ENCODE peak calls at places on chromosomes 7 and 10, in eight cellular contexts. M, C, B, Y, T, G, V and H are unnamed samples.

GRCh38 chr7:131945313-131945831 is 388.9 kb upstream of the PODXL start:
- DNase-seq in M (peak; percentile 67), C (peak; percentile 67), B (peak; percentile 95), Y (peak; percentile 40), T (peak; percentile 12), G (peak; percentile 84), V (peak; percentile 69), H (peak; percentile 92)

GRCh38 chr10:63236113-63236935 is 103.2 kb downstream of the NRBF2 start:
- DNase-seq in M (peak; percentile 100), C (peak; percentile 64), B (no peak), Y (peak; percentile 95), T (peak; percentile 85), G (peak; percentile 69), V (peak; percentile 93), H (no peak)

GRCh38 chr10:120979435-120980315 is 128.5 kb downstream of the WDR11 start:
- DNase-seq in M (no peak), C (peak; percentile 10), B (peak; percentile 92), Y (peak; percentile 2), T (peak; percentile 35), G (peak; percentile 91), V (peak; percentile 10), H (peak; percentile 75)

GRCh38 chr7:150756858-150757257 is 19.6 kb downstream of the GIMAP5 start:
- DNase-seq in M (peak; percentile 25), C (peak; percentile 49), B (peak; percentile 32), Y (no peak), T (no peak), G (no peak), V (peak; percentile 20), H (peak; percentile 36)

GRCh38 chr7:158617737-158618128 is 30.1 kb upstream of the PTPRN2 start:
- DNase-seq in M (no peak), C (no peak), B (peak; percentile 88), Y (peak; percentile 83), T (no peak), G (no peak), V (peak; percentile 7), H (no peak)

GRCh38 chr7:39948375-39948774 is 1.7 kb upstream of the CDK13 start:
- DNase-seq in M (no peak), C (no peak), B (no peak), Y (peak; percentile 15), T (no peak), G (peak; percentile 7), V (peak; percentile 54), H (no peak)

GRCh38 chr10:110818311-110819257 is 53.1 kb upstream of the PDCD4 start:
- DNase-seq in M (peak; percentile 60), C (no peak), B (no peak), Y (no peak), T (no peak), G (no peak), V (no peak), H (no peak)

GRCh38 chr7:96248405-96248804 is 73.5 kb downstream of the SLC25A13 start:
- DNase-seq in M (no peak), C (no peak), B (no peak), Y (no peak), T (no peak), G (no peak), V (no peak), H (no peak)

GRCh38 chr7:107966701-107967100 is 36.3 kb downstream of the LAMB1 start:
- DNase-seq in M (peak; percentile 89), C (no peak), B (peak; percentile 48), Y (peak; percentile 96), T (peak; percentile 85), G (peak; percentile 73), V (peak; percentile 92), H (peak; percentile 64)

GRCh38 chr7:92567460-92567859 is 22.7 kb downstream of the FAM133B start:
- DNase-seq in M (peak; percentile 35), C (no peak), B (no peak), Y (peak; percentile 14), T (peak; percentile 91), G (no peak), V (peak; percentile 30), H (no peak)

GRCh38 chr10:6350609-6351008 is 147.9 kb downstream of the PFKFB3 start:
- DNase-seq in M (no peak), C (no peak), B (no peak), Y (no peak), T (no peak), G (no peak), V (no peak), H (no peak)

GRCh38 chr10:114629083-114629823 is 28.8 kb downstream of the ABLIM1 start:
- DNase-seq in M (no peak), C (no peak), B (no peak), Y (no peak), T (no peak), G (no peak), V (no peak), H (no peak)

GRCh38 chr10:114629824-114630430 is 28.1 kb downstream of the ABLIM1 start:
- DNase-seq in M (peak; percentile 27), C (no peak), B (no peak), Y (peak; percentile 38), T (no peak), G (no peak), V (no peak), H (no peak)

GRCh38 chr10:114632869-114633715 is 25.0 kb downstream of the ABLIM1 start:
- DNase-seq in M (peak; percentile 81), C (no peak), B (no peak), Y (peak; percentile 98), T (peak; percentile 54), G (peak; percentile 88), V (peak; percentile 92), H (peak; percentile 25)

GRCh38 chr10:114631090-114631677 is 26.9 kb downstream of the ABLIM1 start:
- DNase-seq in M (no peak), C (no peak), B (no peak), Y (no peak), T (no peak), G (no peak), V (no peak), H (no peak)

GRCh38 chr10:114631678-114632417 is 26.2 kb downstream of the ABLIM1 start:
- DNase-seq in M (no peak), C (no peak), B (peak; percentile 77), Y (peak; percentile 45), T (no peak), G (peak; percentile 85), V (peak; percentile 69), H (peak; percentile 82)
- TF ChIP-seq EZH2 in M (no peak), C (no peak), B (no peak), Y (no peak), T (no peak), G (no peak), V (no peak), H (peak; percentile 58)

GRCh38 chr7:11373546-11374142 is 400.0 kb downstream of the PHF14 start:
- DNase-seq in M (peak; percentile 54), C (peak; percentile 52), B (peak; percentile 62), Y (peak; percentile 10), T (peak; percentile 3), G (peak; percentile 26), V (peak; percentile 37), H (peak; percentile 37)

GRCh38 chr7:11374629-11375028 is 401.0 kb downstream of the PHF14 start:
- DNase-seq in M (no peak), C (no peak), B (no peak), Y (no peak), T (no peak), G (no peak), V (no peak), H (no peak)

GRCh38 chr7:11379641-11380040 is 406.0 kb downstream of the PHF14 start:
- DNase-seq in M (no peak), C (no peak), B (no peak), Y (no peak), T (no peak), G (no peak), V (no peak), H (no peak)

DNA sequence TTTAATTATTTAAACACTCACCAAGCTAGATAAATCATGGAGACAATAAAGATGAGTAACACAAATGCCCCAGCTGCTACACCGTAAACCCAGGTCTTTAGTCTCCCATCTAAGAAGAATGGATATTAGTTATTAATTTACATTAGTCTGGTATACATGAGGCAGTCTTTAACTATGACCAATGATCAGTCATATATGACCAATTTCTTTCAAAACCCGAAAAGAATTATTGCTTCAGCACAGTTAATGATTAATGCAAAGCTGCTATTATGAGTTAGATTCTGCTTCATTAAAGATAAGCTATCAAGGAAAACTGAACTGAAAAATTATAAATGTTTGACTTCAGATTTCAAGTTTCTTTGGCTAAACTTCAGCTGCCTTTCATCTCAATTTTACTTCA is 402.9 kb downstream of the PHF14 start:
- DNase-seq in M (no peak), C (no peak), B (no peak), Y (no peak), T (no peak), G (no peak), V (no peak), H (no peak)
- H3K4me2 ChIP-seq in M (no peak overlapping the region), C (no peak overlapping the region), B (no peak overlapping the region), Y (no peak overlapping the region), T (no peak overlapping the region), G (no peak overlapping the region), V (no peak overlapping the region), H (no peak overlapping the region)

GRCh38 chr7:77415474-77415821 is 701 bp downstream of the GSAP start:
- DNase-seq in M (no peak), C (no peak), B (peak; percentile 43), Y (no peak), T (no peak), G (peak; percentile 28), V (peak; percentile 39), H (peak; percentile 42)

GRCh38 chr7:77417801-77418200 is 1.7 kb upstream of the GSAP start:
- DNase-seq in M (no peak), C (no peak), B (no peak), Y (no peak), T (no peak), G (no peak), V (no peak), H (no peak)

GRCh38 chr7:77419102-77419501 is 3.0 kb upstream of the GSAP start:
- DNase-seq in M (no peak), C (no peak), B (no peak), Y (no peak), T (no peak), G (no peak), V (no peak), H (no peak)

GRCh38 chr7:77415822-77416620 is at the start of gene GSAP:
- DNase-seq in M (peak; percentile 64), C (peak; percentile 80), B (peak; percentile 74), Y (peak; percentile 36), T (peak; percentile 61), G (peak; percentile 76), V (peak; percentile 70), H (peak; percentile 61)

DNA sequence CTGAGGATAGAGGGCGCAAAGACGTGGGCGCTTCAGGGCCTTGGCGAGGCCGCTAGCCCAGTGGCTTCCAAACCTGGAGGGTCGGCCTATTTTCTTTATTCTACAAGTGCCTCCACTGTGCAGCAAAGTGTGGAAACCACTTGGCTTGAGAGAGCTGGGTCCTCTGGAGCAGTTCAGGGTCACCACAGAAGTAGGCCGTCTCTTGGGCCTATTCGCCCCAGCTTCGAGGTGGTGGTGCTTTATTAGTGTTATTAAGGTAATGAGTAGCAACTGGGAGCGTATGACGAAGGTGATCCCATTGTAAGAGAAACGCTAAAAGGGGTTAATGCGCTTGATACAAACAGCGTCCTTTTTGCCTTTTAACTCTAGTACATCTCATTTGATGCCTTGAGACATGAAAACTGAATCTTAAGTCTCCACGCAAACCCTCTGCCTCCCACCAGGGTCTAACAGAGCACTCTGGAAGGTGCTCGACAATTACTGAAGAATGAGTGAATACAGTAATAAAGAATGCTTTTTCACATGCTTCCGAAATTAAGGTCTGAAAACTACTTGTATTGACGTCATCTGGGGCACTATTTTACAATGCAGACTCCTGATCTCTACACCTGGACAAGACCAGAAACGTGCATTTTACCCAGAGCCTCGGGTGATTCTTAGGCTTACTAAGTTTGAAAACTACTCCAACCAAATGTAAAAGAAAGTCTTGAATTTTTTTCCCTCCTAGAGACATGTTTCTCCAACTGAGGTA is 647 bp upstream of the GSAP start:
- DNase-seq in M (no peak), C (peak; percentile 61), B (no peak), Y (no peak), T (no peak), G (no peak), V (no peak), H (no peak)
- TF ChIP-seq EZH2 in M (no peak), C (no peak), B (no peak), Y (no peak), T (no peak), G (no peak), V (no peak), H (no peak)

GRCh38 chr7:55477781-55478374 is 94.4 kb downstream of the VOPP1 start:
- DNase-seq in M (no peak), C (no peak), B (peak; percentile 40), Y (peak; percentile 97), T (peak; percentile 76), G (no peak), V (peak; percentile 93), H (no peak)
- H3K4me2 ChIP-seq in M (no peak overlapping the region), C (no peak overlapping the region), B (no peak overlapping the region), Y (peak overlapping the region; percentile 28), T (no peak overlapping the region), G (no peak overlapping the region), V (peak overlapping the region; percentile 84), H (no peak overlapping the region)